ENCODE peak calls at places on chromosomes 2 and 18, in six cellular contexts. One of them, this sample, is unnamed.

GRCh38 chr2:196925445-196925767 is 1.1 kb downstream of the PGAP1 start:
- DNase-seq in upper lobe of right lung: no peak
- DNase-seq in stimulated activated CD4-positive, alpha-beta T cell treated with anti-CD3 and anti-CD28 coated beads, Interleukin-1b, Interleukin-23, amount 100 ng/mL, for 24 hours: no peak
- DNase-seq in germinal center: no peak
- DNase-seq in Caki2: no peak
- DNase-seq in COR-L47: no peak
- DNase-seq in this sample: peak

GRCh38 chr2:240343548-240343947 is 91.9 kb upstream of the GPC1 start:
- DNase-seq in Caki2: no peak
- DNase-seq in germinal center: no peak
- DNase-seq in upper lobe of right lung: no peak
- DNase-seq in COR-L47: no peak
- DNase-seq in stimulated activated CD4-positive, alpha-beta T cell treated with anti-CD3 and anti-CD28 coated beads, Interleukin-1b, Interleukin-23, amount 100 ng/mL, for 24 hours: no peak
- DNase-seq in this sample: no peak

GRCh38 chr18:76121049-76121448 is 374.0 kb downstream of the ZNF516 start:
- DNase-seq in upper lobe of right lung: no peak
- DNase-seq in stimulated activated CD4-positive, alpha-beta T cell treated with anti-CD3 and anti-CD28 coated beads, Interleukin-1b, Interleukin-23, amount 100 ng/mL, for 24 hours: no peak
- DNase-seq in Caki2: no peak
- DNase-seq in COR-L47: no peak
- DNase-seq in germinal center: no peak
- DNase-seq in this sample: no peak

GRCh38 chr2:100142393-100142792 is at the start of gene AFF3:
- DNase-seq in stimulated activated CD4-positive, alpha-beta T cell treated with anti-CD3 and anti-CD28 coated beads, Interleukin-1b, Interleukin-23, amount 100 ng/mL, for 24 hours: peak
- DNase-seq in Caki2: no peak
- DNase-seq in COR-L47: no peak
- DNase-seq in upper lobe of right lung: no peak
- DNase-seq in germinal center: peak
- DNase-seq in this sample: no peak

GRCh38 chr2:156810094-156810493 is 373.9 kb downstream of the GPD2 start:
- DNase-seq in COR-L47: no peak
- DNase-seq in upper lobe of right lung: no peak
- DNase-seq in germinal center: no peak
- DNase-seq in Caki2: no peak
- DNase-seq in stimulated activated CD4-positive, alpha-beta T cell treated with anti-CD3 and anti-CD28 coated beads, Interleukin-1b, Interleukin-23, amount 100 ng/mL, for 24 hours: no peak
- DNase-seq in this sample: no peak

GRCh38 chr2:22110244-22110651 is 986.5 kb downstream of the TDRD15 start:
- DNase-seq in Caki2: no peak
- DNase-seq in COR-L47: no peak
- DNase-seq in upper lobe of right lung: no peak
- DNase-seq in germinal center: no peak
- DNase-seq in stimulated activated CD4-positive, alpha-beta T cell treated with anti-CD3 and anti-CD28 coated beads, Interleukin-1b, Interleukin-23, amount 100 ng/mL, for 24 hours: no peak
- DNase-seq in this sample: no peak

GRCh38 chr2:240919786-240920782 is 13.9 kb downstream of the CROCC2 start:
- DNase-seq in germinal center: no peak
- DNase-seq in COR-L47: no peak
- DNase-seq in upper lobe of right lung: peak
- DNase-seq in stimulated activated CD4-positive, alpha-beta T cell treated with anti-CD3 and anti-CD28 coated beads, Interleukin-1b, Interleukin-23, amount 100 ng/mL, for 24 hours: no peak
- DNase-seq in Caki2: no peak
- DNase-seq in this sample: no peak

GRCh38 chr18:49400398-49401072 is 59.9 kb downstream of the DYM start:
- DNase-seq in COR-L47: no peak
- DNase-seq in germinal center: no peak
- DNase-seq in Caki2: peak
- DNase-seq in upper lobe of right lung: no peak
- DNase-seq in stimulated activated CD4-positive, alpha-beta T cell treated with anti-CD3 and anti-CD28 coated beads, Interleukin-1b, Interleukin-23, amount 100 ng/mL, for 24 hours: no peak
- DNase-seq in this sample: no peak

GRCh38 chr2:209495855-209496585 is 72.2 kb downstream of the MAP2 start:
- DNase-seq in upper lobe of right lung: no peak
- DNase-seq in stimulated activated CD4-positive, alpha-beta T cell treated with anti-CD3 and anti-CD28 coated beads, Interleukin-1b, Interleukin-23, amount 100 ng/mL, for 24 hours: no peak
- DNase-seq in germinal center: no peak
- DNase-seq in Caki2: peak
- DNase-seq in COR-L47: peak
- DNase-seq in this sample: peak